ENCODE peak calls at places on chromosomes 7 and 10, in eight cellular contexts. Q is A549, S is H1, E is GM12878, T is transverse colon, B is tibial nerve, X is sigmoid colon, Y is ovary. A is an unnamed sample. For H3K4me1, the result is how much of the 10 kb centered on the place peaks cover.

GRCh38 chr10:110733256-110733952 is 89.3 kb downstream of the RBM20 start:
- DNase-seq in Q (no peak), S (no peak), E (no peak), T (no peak), B (no peak), X (no peak), Y (no peak), A (no peak)

GRCh38 chr7:70785427-70785826 is 346.5 kb upstream of the GALNT17 start:
- DNase-seq in Q (no peak), S (no peak), E (no peak), T (no peak), B (no peak), X (no peak), Y (no peak), A (no peak)

GRCh38 chr7:36400606-36401005 is 10.9 kb downstream of the ANLN start:
- DNase-seq in Q (no peak), S (no peak), E (no peak), T (no peak), B (no peak), X (no peak), Y (no peak), A (no peak)

GRCh38 chr10:117216611-117217195 is 19.4 kb downstream of the KCNK18 start:
- DNase-seq in Q (peak), S (peak), E (no peak), T (peak), B (no peak), X (peak), Y (peak), A (peak)

GRCh38 chr10:132570771-132571564 is 33.4 kb downstream of the INPP5A start:
- DNase-seq in Q (no peak), S (no peak), E (peak), T (peak), B (no peak), X (no peak), Y (no peak), A (peak)

GRCh38 chr10:104246981-104247380 is 7.7 kb upstream of the GSTO1 start:
- DNase-seq in Q (no peak), S (no peak), E (no peak), T (no peak), B (no peak), X (no peak), Y (no peak), A (no peak)

GRCh38 chr7:40749877-40750276 is 615.1 kb downstream of the SUGCT start:
- DNase-seq in Q (no peak), S (no peak), E (no peak), T (no peak), B (no peak), X (no peak), Y (no peak), A (no peak)

GRCh38 chr7:42237891-42238531 is 1.0 kb upstream of the GLI3 start:
- DNase-seq in Q (no peak), S (peak), E (no peak), T (peak), B (peak), X (peak), Y (peak), A (no peak)

GRCh38 chr7:131327049-131327625 is 539 bp upstream of the MKLN1 start:
- DNase-seq in Q (peak), S (no peak), E (no peak), T (peak), B (no peak), X (no peak), Y (no peak), A (no peak)

GRCh38 chr7:105580022-105580740 is 1.1 kb downstream of the EFCAB10 start:
- DNase-seq in Q (no peak), S (no peak), E (no peak), T (no peak), B (no peak), X (no peak), Y (no peak), A (no peak)

GRCh38 chr10:77526861-77527617 is 110.6 kb downstream of the KCNMA1 start:
- DNase-seq in Q (no peak), S (no peak), E (no peak), T (no peak), B (no peak), X (no peak), Y (no peak), A (no peak)

GRCh38 chr10:24724381-24725228 is 918 bp upstream of the ARHGAP21 start:
- DNase-seq in Q (peak), S (peak), E (peak), T (peak), B (peak), X (peak), Y (peak), A (peak)

GRCh38 chr10:90925078-90926029 is 4.5 kb upstream of the ANKRD1 start:
- DNase-seq in Q (no peak), S (peak), E (no peak), T (no peak), B (no peak), X (no peak), Y (no peak), A (no peak)

GRCh38 chr10:7503190-7503589 is 92.4 kb upstream of the SFMBT2 start:
- DNase-seq in Q (no peak), S (no peak), E (no peak), T (no peak), B (no peak), X (no peak), Y (no peak), A (no peak)

GRCh38 chr10:123995461-123996131 is 97.8 kb downstream of the CHST15 start:
- DNase-seq in Q (peak), S (peak), E (no peak), T (peak), B (no peak), X (peak), Y (peak), A (peak)

GRCh38 chr7:3738964-3739363 is 437.9 kb downstream of the SDK1 start:
- DNase-seq in Q (no peak), S (no peak), E (no peak), T (no peak), B (no peak), X (no peak), Y (no peak), A (no peak)

GRCh38 chr7:30751696-30752273 is at the start of gene INMT:
- DNase-seq in Q (no peak), S (no peak), E (no peak), T (no peak), B (no peak), X (no peak), Y (no peak), A (no peak)

GRCh38 chr7:151240536-151240935 is 8.0 kb downstream of the SMARCD3 start:
- DNase-seq in Q (no peak), S (no peak), E (no peak), T (no peak), B (no peak), X (peak), Y (no peak), A (no peak)

GRCh38 chr10:132960071-132960472 is 17.7 kb upstream of the CFAP46 start:
- DNase-seq in Q (no peak), S (no peak), E (no peak), T (no peak), B (no peak), X (peak), Y (no peak), A (no peak)

GRCh38 chr7:1253591-1254207 is 21.0 kb downstream of the UNCX start:
- DNase-seq in Q (no peak), S (no peak), E (no peak), T (no peak), B (no peak), X (no peak), Y (no peak), A (no peak)

GRCh38 chr7:84231157-84231556 is 36.6 kb upstream of the SEMA3A start:
- DNase-seq in Q (no peak), S (no peak), E (no peak), T (no peak), B (no peak), X (no peak), Y (no peak), A (no peak)

GRCh38 chr10:61751599-61751998 is 88.9 kb downstream of the CABCOCO1 start:
- DNase-seq in Q (no peak), S (no peak), E (no peak), T (no peak), B (no peak), X (no peak), Y (no peak), A (no peak)

GRCh38 chr10:103100620-103101019 is 92.5 kb downstream of the NT5C2 start:
- DNase-seq in Q (no peak), S (no peak), E (no peak), T (no peak), B (no peak), X (no peak), Y (no peak), A (no peak)

DNA sequence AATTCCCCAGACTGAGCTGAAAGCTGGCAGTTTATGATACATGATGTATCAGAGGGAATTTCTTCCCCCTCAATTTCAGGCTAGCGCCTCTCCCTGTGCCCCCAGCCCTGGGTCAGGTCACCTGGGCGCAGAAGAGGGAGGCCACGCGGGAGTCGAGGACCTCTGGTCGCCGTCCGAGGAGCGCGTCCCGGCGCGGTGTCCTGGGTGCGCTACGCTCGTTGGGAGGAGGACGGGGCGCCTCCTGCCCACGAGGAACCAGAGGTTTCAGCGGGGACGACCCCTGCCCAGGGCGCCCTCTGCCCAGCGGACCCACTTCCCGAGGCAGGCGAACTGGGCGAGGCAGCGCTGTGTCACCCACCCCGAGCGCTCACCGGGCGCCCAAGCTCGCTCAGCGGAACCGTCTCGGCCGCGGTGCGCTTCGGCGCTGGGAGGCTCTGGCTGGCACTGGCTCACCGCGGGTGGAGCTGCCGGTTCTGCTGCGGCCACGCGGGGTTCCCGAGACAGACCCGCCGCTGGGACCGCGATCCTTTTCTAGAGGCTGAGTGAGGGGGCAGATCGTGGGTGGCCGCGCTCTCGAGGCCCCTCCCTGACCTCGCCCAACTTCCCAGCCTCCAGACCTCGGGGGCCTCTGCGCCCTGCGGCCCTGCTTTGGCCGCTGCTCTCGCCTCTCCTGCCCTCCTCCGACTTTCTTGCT is at the start of gene FAM237B:
- DNase-seq in Q (peak), S (peak), E (no peak), T (no peak), B (no peak), X (no peak), Y (no peak), A (no peak)
- TF ChIP-seq EP300 in Q (no peak), S (no peak), E (no peak), T (no peak), B (no peak), X (no peak), Y (no peak), A (no peak)

GRCh38 chr10:130045091-130045652 is 65.5 kb downstream of the C10orf143 start:
- DNase-seq in Q (no peak), S (peak), E (no peak), T (no peak), B (no peak), X (no peak), Y (no peak), A (no peak)
- H3K4me1 ChIP-seq in Q (under half), S (under half), E (under half), T (under half), B (under half), X (under half), Y (under half), A (under half)

GRCh38 chr10:113857210-113857609 is 2.7 kb downstream of the NHLRC2 start:
- DNase-seq in Q (no peak), S (no peak), E (no peak), T (no peak), B (no peak), X (no peak), Y (no peak), A (no peak)

GRCh38 chr10:113856563-113856962 is 2.1 kb downstream of the NHLRC2 start:
- DNase-seq in Q (no peak), S (no peak), E (no peak), T (no peak), B (no peak), X (no peak), Y (no peak), A (no peak)

GRCh38 chr10:113854019-113854756 is at the start of the genes DCLRE1A and NHLRC2:
- DNase-seq in Q (peak), S (peak), E (no peak), T (peak), B (peak), X (peak), Y (peak), A (peak)

GRCh38 chr10:113853577-113854018 is 284 bp downstream of the DCLRE1A start:
- DNase-seq in Q (no peak), S (no peak), E (no peak), T (no peak), B (no peak), X (no peak), Y (no peak), A (no peak)

DNA sequence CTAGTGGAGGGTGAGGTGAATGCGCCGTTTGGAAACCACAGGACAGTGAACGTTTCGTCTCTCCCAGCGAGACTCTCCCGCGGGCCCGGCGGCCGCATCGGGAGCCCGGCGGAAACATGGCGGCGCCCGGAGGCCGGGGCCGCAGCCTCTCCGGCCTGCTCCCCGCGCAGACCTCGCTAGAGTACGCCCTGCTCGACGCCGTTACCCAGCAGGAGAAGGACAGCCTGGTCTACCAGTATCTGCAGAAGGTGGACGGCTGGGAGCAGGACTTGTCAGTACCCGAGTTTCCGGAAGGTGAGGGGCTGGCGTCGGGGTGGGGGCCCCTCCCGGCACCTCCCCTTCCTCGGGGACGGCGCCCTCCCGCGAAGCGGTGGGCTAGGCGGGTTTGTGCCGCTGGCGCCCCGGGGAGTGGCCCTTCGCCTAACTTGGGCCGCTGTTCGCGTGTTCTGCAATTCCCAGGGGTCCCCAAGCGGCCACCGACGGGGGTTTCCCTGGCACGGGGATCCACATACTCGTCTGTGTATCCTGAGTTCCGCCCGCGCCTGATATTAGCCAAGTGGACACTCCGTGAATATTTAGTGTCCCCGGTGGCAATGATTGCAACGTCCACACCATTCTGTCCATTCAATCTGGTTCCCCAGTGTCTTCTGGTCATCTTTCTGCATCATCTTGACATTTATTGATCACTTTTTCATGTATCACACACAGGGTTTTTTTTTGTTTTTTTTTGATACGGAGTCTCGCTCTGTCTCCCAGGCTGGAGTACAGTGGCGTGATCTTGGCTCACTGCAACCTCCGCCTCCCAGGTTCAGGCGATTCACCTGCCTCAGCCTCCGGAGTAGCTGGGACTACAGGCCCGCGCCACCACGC is 531 bp downstream of the NHLRC2 start:
- DNase-seq in Q (peak), S (peak), E (no peak), T (peak), B (peak), X (peak), Y (peak), A (peak)
- TF ChIP-seq POLR2A in Q (peak), S (peak), E (peak), T (peak), B (peak), X (no peak), Y (no peak), A (no peak)

DNA sequence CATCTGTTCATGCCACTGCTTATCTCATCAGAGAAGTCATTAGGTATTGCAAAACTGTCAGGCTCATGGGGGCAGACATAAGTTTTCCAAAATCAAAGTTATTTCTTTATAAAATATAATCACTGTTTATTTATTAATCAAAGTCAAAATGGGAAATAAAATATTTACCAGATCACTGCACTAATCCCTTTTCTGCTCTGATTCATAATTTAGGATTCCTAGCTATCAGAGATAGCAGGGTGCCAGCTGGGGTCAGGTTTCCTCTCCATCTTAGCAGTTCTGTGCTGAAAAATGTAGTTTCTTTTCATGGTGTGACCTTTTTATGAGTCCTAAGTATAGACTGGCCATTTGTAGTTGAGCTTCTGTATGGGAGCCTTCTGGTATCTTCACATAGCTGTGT is 117.7 kb upstream of the LANCL2 start:
- DNase-seq in Q (no peak), S (no peak), E (no peak), T (no peak), B (no peak), X (no peak), Y (no peak), A (no peak)
- TF ChIP-seq EP300 in Q (no peak), S (no peak), E (no peak), T (no peak), B (no peak), X (no peak), Y (no peak), A (no peak)

DNA sequence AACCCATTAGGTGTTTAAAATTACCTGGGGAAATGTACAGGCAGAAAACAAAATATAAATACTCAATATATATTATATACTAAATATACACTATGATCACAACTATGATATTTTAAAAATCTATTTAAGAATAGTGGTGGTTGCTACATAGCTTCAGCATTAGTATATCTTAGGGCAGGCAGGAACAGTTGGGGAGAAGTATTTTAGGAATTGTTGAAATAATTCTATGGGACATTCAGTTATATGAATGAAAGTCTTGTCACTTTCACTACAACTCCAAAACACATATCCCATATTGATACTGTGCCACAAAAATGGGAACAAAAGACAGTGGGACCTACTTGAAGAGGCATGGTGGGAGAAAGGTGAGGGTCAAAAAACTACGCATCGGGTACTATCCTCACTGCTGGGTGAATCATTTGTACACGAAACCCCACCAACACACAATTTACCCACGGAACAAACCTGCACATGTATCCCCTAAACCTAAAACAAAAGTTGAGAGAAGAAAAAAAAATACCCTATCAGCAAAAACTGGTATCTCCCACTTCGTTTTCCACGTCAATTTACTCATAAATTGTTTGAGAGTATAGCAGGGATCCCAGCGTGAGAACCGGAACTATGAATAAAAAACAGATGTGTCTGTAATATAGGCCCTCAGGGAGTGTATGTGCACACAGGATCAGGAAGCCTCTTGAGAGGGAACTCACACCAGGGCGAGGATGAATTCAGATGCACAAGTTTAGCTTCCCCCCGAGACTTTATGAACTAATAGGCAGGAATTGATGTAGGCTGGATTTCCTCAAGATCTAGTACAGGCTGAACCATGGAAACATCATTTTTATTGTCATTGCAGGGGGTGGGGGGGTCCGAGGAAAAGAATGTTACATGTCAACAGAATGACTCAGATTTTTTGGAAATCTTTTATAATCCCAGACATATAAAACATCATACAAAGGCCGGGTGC is 16.2 kb downstream of the SLC16A12 start:
- DNase-seq in Q (no peak), S (no peak), E (no peak), T (no peak), B (no peak), X (peak), Y (no peak), A (no peak)
- H3K4me1 ChIP-seq in Q (under half), S (under half), E (under half), T (under half), B (under half), X (under half), Y (under half), A (under half)

GRCh38 chr10:58266826-58267712 is 625 bp downstream of the IPMK start:
- DNase-seq in Q (no peak), S (peak), E (no peak), T (peak), B (peak), X (peak), Y (peak), A (peak)

GRCh38 chr10:58267713-58268453 is at the start of gene IPMK:
- DNase-seq in Q (peak), S (peak), E (peak), T (peak), B (peak), X (peak), Y (peak), A (peak)

GRCh38 chr10:58266003-58266825 is 1.5 kb downstream of the IPMK start:
- DNase-seq in Q (peak), S (no peak), E (no peak), T (no peak), B (no peak), X (no peak), Y (no peak), A (no peak)

GRCh38 chr10:58268454-58268945 is 462 bp upstream of the CISD1 start:
- DNase-seq in Q (peak), S (no peak), E (no peak), T (no peak), B (no peak), X (peak), Y (no peak), A (no peak)

GRCh38 chr10:58268946-58269831 is at the start of gene CISD1:
- DNase-seq in Q (peak), S (peak), E (peak), T (peak), B (peak), X (peak), Y (peak), A (peak)
- TF ChIP-seq POLR2A in Q (peak), S (no peak), E (peak), T (peak), B (peak), X (peak), Y (peak), A (peak)

GRCh38 chr10:43707755-43708154 is 59.1 kb upstream of the ZNF32 start:
- DNase-seq in Q (no peak), S (no peak), E (no peak), T (no peak), B (no peak), X (no peak), Y (no peak), A (no peak)
- TF ChIP-seq EP300 in Q (no peak), S (no peak), E (no peak), T (no peak), B (no peak), X (no peak), Y (no peak), A (no peak)

DNA sequence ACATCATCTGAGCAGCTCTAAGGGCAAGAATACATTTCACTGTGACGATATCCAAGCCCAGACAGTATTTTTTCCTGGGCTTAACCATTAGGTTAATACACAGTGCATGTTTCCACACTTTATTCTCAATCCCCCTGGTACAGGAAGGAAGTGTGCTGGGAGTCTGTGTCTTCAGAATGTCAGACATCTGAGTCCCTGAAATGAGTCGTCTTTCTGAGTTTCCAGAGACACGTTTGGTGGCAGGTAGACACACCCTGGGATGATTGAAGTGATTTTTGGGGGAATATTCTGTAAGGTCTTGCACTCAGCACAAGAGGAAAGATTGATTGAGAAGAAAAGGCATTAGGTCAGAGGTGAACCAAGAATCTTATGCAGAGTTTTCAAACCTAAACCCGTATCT is 13.1 kb upstream of the SHH start:
- DNase-seq in Q (no peak), S (no peak), E (no peak), T (no peak), B (no peak), X (no peak), Y (no peak), A (no peak)
- H3K4me1 ChIP-seq in Q (under half), S (under half), E (under half), T (under half), B (under half), X (under half), Y (under half), A (under half)